ENCODE peak calls at places on chromosomes 6 and 20, in four cellular contexts. X is retina, R is type B pancreatic cell, Z is left ventricle myocardium superior. C is an unnamed sample.

GRCh38 chr6:136103763-136104311 is 146.3 kb downstream of the MTFR2 start:
- DNase-seq in X (peak), R (no peak), Z (peak), C (no peak)

GRCh38 chr6:57123111-57123510 is 33.1 kb downstream of the ZNF451 start:
- DNase-seq in X (no peak), R (no peak), Z (no peak), C (no peak)

GRCh38 chr6:108941867-108942266 is 93.6 kb downstream of the ARMC2 start:
- DNase-seq in X (no peak), R (no peak), Z (no peak), C (no peak)

GRCh38 chr6:165119231-165120020 is 190.0 kb downstream of the C6orf118 start:
- DNase-seq in X (no peak), R (no peak), Z (no peak), C (no peak)

GRCh38 chr20:33626190-33626589 is 35.9 kb upstream of the C20orf144 start:
- DNase-seq in X (no peak), R (no peak), Z (no peak), C (no peak)

GRCh38 chr6:149903938-149904611 is 6.2 kb upstream of the RAET1E start:
- DNase-seq in X (no peak), R (peak), Z (no peak), C (no peak)

GRCh38 chr6:156857573-156857972 is 80.4 kb downstream of the ARID1B start:
- DNase-seq in X (no peak), R (no peak), Z (no peak), C (no peak)

GRCh38 chr20:20079102-20079784 is 26.9 kb downstream of the CFAP61 start:
- DNase-seq in X (no peak), R (no peak), Z (no peak), C (no peak)

GRCh38 chr20:63094767-63095499 is 88.2 kb upstream of the BHLHE23 start:
- DNase-seq in X (no peak), R (peak), Z (no peak), C (no peak)

GRCh38 chr20:62409935-62410741 is 3.1 kb upstream of the CABLES2 start:
- DNase-seq in X (peak), R (no peak), Z (peak), C (no peak)

GRCh38 chr6:37990762-37991525 is 171.4 kb downstream of the ZFAND3 start:
- DNase-seq in X (peak), R (no peak), Z (no peak), C (no peak)

GRCh38 chr6:44539701-44540100 is 152.2 kb downstream of the CDC5L start:
- DNase-seq in X (no peak), R (no peak), Z (no peak), C (no peak)

GRCh38 chr6:76774750-76775396 is 688.4 kb downstream of the HTR1B start:
- DNase-seq in X (peak), R (no peak), Z (peak), C (no peak)

GRCh38 chr6:129795261-129795660 is 65.9 kb downstream of the TMEM244 start:
- DNase-seq in X (no peak), R (no peak), Z (no peak), C (no peak)

GRCh38 chr6:136547336-136547735 is 2.9 kb downstream of the MAP7 start:
- DNase-seq in X (peak), R (no peak), Z (no peak), C (no peak)

GRCh38 chr6:139135578-139136545 is 982 bp downstream of the HECA start:
- DNase-seq in X (peak), R (peak), Z (peak), C (peak)

GRCh38 chr6:37502703-37503485 is 3.2 kb upstream of the CCDC167 start:
- DNase-seq in X (no peak), R (no peak), Z (no peak), C (peak)

GRCh38 chr6:12136905-12137304 is 124.8 kb downstream of the HIVEP1 start:
- DNase-seq in X (no peak), R (no peak), Z (no peak), C (no peak)